ENCODE peak calls at places on chromosomes 2 and 18, in nine cellular contexts. J, K, S, M, O, X, U, D and P are unnamed samples.

GRCh38 chr2:238142382-238143205 is 4.1 kb downstream of the KLHL30 start:
- DNase-seq in M (no peak), S (no peak), D (no peak), J (no peak), O (no peak), X (no peak), K (no peak), U (no peak), P (no peak)

GRCh38 chr2:97763176-97763845 is 49.9 kb downstream of the ZAP70 start:
- DNase-seq in M (no peak), S (no peak), O (no peak), D (no peak), X (no peak), J (no peak), K (no peak), U (no peak), P (no peak)

GRCh38 chr2:239778861-239779591 is 246.1 kb downstream of the NDUFA10 start:
- DNase-seq in M (no peak), X (no peak), S (no peak), J (no peak), U (no peak), D (no peak), K (no peak), O (no peak), P (no peak)

GRCh38 chr2:179268277-179268935 is 3.8 kb upstream of the SESTD1 start:
- DNase-seq in D (no peak), K (no peak), U (peak; percentile 68), O (peak; percentile 60), X (peak; percentile 40), S (peak; percentile 33), J (no peak), M (no peak), P (peak; percentile 60)

GRCh38 chr2:79952561-79952960 is 352.0 kb downstream of the LRRTM1 start:
- DNase-seq in X (no peak), U (no peak), S (no peak), K (no peak), M (no peak), O (no peak), D (no peak), J (no peak), P (no peak)

GRCh38 chr2:37789988-37790387 is 118.5 kb upstream of the CDC42EP3 start:
- DNase-seq in O (no peak), S (no peak), J (no peak), M (no peak), X (no peak), U (no peak), D (no peak), K (no peak), P (peak; percentile 89)

GRCh38 chr2:212939777-212940531 is 211.5 kb downstream of the IKZF2 start:
- DNase-seq in S (no peak), O (peak; percentile 31), D (no peak), U (no peak), K (no peak), X (no peak), M (no peak), J (no peak), P (no peak)

GRCh38 chr2:146979746-146980145 is 865.1 kb upstream of the ACVR2A start:
- DNase-seq in M (no peak), D (no peak), X (no peak), K (no peak), S (no peak), U (no peak), J (no peak), O (no peak), P (peak; percentile 73)

GRCh38 chr18:10182009-10182624 is 268.3 kb downstream of the VAPA start:
- DNase-seq in K (no peak), U (no peak), O (no peak), D (no peak), S (no peak), X (no peak), M (no peak), J (no peak), P (no peak)

GRCh38 chr18:43751835-43752234 is 474.5 kb upstream of the SYT4 start:
- DNase-seq in K (no peak), M (no peak), S (no peak), D (no peak), X (peak; percentile 20), J (no peak), U (no peak), O (no peak), P (no peak)
- TF ChIP-seq CTCF in K (no peak), M (no peak), S (no peak), D (no peak), X (no peak), J (no peak), U (no peak), O (no peak), P (no peak)

DNA sequence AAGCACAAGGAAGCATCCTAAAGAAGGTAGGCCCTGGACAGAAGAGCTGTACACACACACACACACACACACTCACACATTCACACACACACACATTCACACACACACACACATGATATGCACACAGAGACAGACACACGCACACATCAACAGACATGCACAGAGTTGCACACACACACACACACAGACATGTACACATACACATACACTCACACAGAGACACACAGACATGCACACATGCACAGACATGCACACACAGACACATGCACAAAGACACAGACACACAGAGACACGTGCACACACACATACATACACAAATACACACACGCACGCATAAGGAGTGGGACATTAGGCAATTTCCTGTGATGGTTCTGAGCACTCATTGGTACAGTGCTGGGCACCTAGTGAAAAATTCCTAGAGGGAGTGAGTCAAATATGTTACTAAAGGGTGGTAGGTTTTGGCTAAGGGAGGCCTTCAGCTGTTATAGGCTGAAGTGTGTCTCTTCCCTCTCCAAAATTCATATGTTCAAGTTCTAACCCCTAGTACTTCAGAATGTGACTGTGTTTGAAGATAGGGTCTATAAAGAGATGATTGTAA is 26.4 kb downstream of the THNSL2 start:
- DNase-seq in M (no peak), U (no peak), X (no peak), D (no peak), J (no peak), K (no peak), O (no peak), S (no peak), P (no peak)
- TF ChIP-seq CTCF in M (no peak), U (no peak), X (no peak), D (no peak), J (no peak), K (no peak), O (no peak), S (no peak), P (no peak)

GRCh38 chr2:21422050-21422449 is 298.3 kb downstream of the TDRD15 start:
- DNase-seq in O (peak; percentile 23), J (peak; percentile 41), S (no peak), M (peak; percentile 6), X (no peak), D (peak; percentile 9), U (no peak), K (no peak), P (no peak)
- TF ChIP-seq CTCF in O (peak; percentile 60), J (peak; percentile 31), S (no peak), M (peak; percentile 59), X (peak; percentile 36), D (peak; percentile 37), U (peak; percentile 42), K (no peak), P (no peak)

GRCh38 chr2:12176621-12177020 is 430.2 kb downstream of the LPIN1 start:
- DNase-seq in U (no peak), M (no peak), J (no peak), D (no peak), S (no peak), K (no peak), X (no peak), O (no peak), P (no peak)

GRCh38 chr2:12175323-12175722 is 428.9 kb downstream of the LPIN1 start:
- DNase-seq in M (no peak), S (no peak), D (no peak), J (no peak), U (no peak), X (no peak), K (no peak), O (no peak), P (no peak)

GRCh38 chr2:12173943-12174340 is 427.5 kb downstream of the LPIN1 start:
- DNase-seq in D (no peak), J (no peak), K (no peak), U (no peak), S (no peak), O (no peak), X (no peak), M (no peak), P (no peak)

GRCh38 chr2:12170151-12170550 is 423.7 kb downstream of the LPIN1 start:
- DNase-seq in O (no peak), D (no peak), S (no peak), X (no peak), M (no peak), K (no peak), U (no peak), J (no peak), P (peak; percentile 32)

GRCh38 chr2:12173271-12173942 is 427.0 kb downstream of the LPIN1 start:
- DNase-seq in D (no peak), J (no peak), K (no peak), X (peak; percentile 21), O (no peak), S (no peak), M (no peak), U (peak; percentile 32), P (peak; percentile 11)
- TF ChIP-seq CTCF in D (no peak), J (no peak), K (no peak), X (peak; percentile 61), O (no peak), S (peak; percentile 63), M (peak; percentile 74), U (peak; percentile 44), P (peak; percentile 55)

DNA sequence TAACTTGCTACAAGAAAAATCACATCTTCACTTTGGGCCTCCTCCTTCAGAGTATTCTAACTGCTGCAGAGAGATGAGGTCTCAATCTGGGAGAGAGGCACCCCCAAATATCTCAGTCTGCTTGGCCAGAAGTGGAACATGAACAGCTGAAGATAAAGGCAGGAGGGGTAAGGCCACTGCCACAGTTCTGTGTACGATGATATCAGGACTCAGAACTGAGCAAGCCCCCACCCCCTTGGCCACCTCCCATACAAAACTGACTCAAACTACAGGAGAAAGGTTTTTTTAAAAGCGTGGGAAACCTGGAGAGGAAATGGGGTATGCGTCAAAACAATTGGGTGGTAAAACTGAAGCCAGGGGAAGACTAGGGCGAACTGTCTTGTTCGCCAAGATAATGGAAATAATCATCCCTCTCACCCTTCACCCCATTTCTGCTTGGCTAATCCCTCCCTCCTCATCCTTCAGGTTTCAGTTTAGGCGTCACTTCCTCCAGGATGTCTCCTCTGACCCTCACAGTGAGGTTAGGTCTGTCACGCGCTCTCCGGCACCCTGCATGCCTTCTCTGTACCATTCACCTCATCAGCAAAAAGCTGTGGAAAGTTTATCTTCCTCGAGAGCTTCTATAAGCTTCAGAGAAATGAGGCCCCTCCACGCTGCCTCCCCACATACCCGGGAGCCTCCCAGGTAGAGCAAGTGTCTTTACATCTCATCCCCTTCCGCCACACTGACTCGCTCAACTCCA is 64.4 kb downstream of the SFXN5 start:
- DNase-seq in J (no peak), X (no peak), S (no peak), O (no peak), K (no peak), U (peak; percentile 62), M (no peak), D (no peak), P (no peak)
- TF ChIP-seq CTCF in J (no peak), X (no peak), S (no peak), O (no peak), K (no peak), U (no peak), M (no peak), D (no peak), P (no peak)